ENCODE peak calls at places on chromosomes 13 and 19, in six cellular contexts. Q is body of pancreas, G is breast epithelium, O is stomach, F is IMR-90, K is prostate gland. U is an unnamed sample.
A peak's percentile ranks its signal among the peaks of the same experiment; 100 is the strongest.

GRCh38 chr19:55289117-55289796 is 5.5 kb downstream of the BRSK1 start:
- DNase-seq in G (no peak), F (no peak), Q (no peak), K (no peak), O (no peak), U (no peak)

GRCh38 chr13:30972888-30973377 is 40.5 kb downstream of the TEX26 start:
- DNase-seq in Q (no peak), K (peak; percentile 41), G (no peak), F (peak; percentile 45), O (no peak), U (no peak)

GRCh38 chr19:48874309-48875135 is 2.3 kb downstream of the PPP1R15A start:
- DNase-seq in F (peak; percentile 80), K (no peak), O (peak; percentile 61), Q (peak; percentile 37), G (no peak), U (no peak)

GRCh38 chr13:84118845-84119409 is 236.7 kb upstream of the SLITRK1 start:
- DNase-seq in K (no peak), O (no peak), Q (no peak), G (no peak), F (no peak), U (no peak)

GRCh38 chr13:45398862-45399261 is 19.3 kb downstream of the SLC25A30 start:
- DNase-seq in F (no peak), O (no peak), K (no peak), Q (no peak), G (no peak), U (no peak)

GRCh38 chr13:75871059-75871458 is 234.9 kb downstream of the LMO7 start:
- DNase-seq in O (no peak), F (no peak), G (no peak), Q (no peak), K (no peak), U (no peak)

GRCh38 chr19:49685845-49686332 is 3.5 kb upstream of the ADM5 start:
- DNase-seq in K (no peak), G (no peak), O (no peak), F (no peak), Q (no peak), U (no peak)

GRCh38 chr19:47723573-47723923 is 10.3 kb downstream of the EHD2 start:
- DNase-seq in Q (peak; percentile 89), F (peak; percentile 95), G (no peak), O (peak; percentile 51), K (no peak), U (no peak)

GRCh38 chr13:49439609-49440008 is 4.3 kb downstream of the CAB39L start:
- DNase-seq in G (no peak), Q (no peak), O (no peak), F (no peak), K (no peak), U (no peak)

GRCh38 chr13:66313408-66313807 is 916.7 kb downstream of the PCDH9 start:
- DNase-seq in F (no peak), G (no peak), Q (no peak), O (no peak), K (no peak), U (no peak)

GRCh38 chr19:49111218-49111998 is 2.8 kb upstream of the LIN7B start:
- DNase-seq in K (no peak), F (no peak), O (no peak), Q (no peak), G (no peak), U (no peak)

GRCh38 chr19:8221161-8221560 is 12.0 kb downstream of the CERS4 start:
- DNase-seq in K (peak; percentile 89), Q (no peak), G (peak; percentile 96), F (no peak), O (peak; percentile 60), U (peak; percentile 75)

GRCh38 chr13:113410472-113411201 is 42.7 kb downstream of the ADPRHL1 start:
- DNase-seq in G (no peak), F (peak; percentile 93), O (no peak), Q (no peak), K (no peak), U (peak; percentile 23)

GRCh38 chr19:40674291-40674690 is 16.2 kb downstream of the NUMBL start:
- DNase-seq in G (no peak), F (no peak), K (no peak), O (no peak), Q (no peak), U (no peak)

GRCh38 chr13:114047358-114047881 is 73.5 kb upstream of the C13orf46 start:
- DNase-seq in Q (no peak), O (no peak), K (no peak), G (no peak), F (peak; percentile 43), U (no peak)

GRCh38 chr13:112871742-112872141 is 97.3 kb upstream of the MCF2L start:
- DNase-seq in K (no peak), F (no peak), Q (no peak), G (no peak), O (no peak), U (no peak)

GRCh38 chr19:55486971-55487883 is 1.0 kb upstream of the SSC5D start:
- DNase-seq in K (no peak), O (no peak), Q (no peak), G (no peak), F (peak; percentile 97), U (no peak)

GRCh38 chr13:113166266-113166665 is 7.8 kb downstream of the PROZ start:
- DNase-seq in K (no peak), O (no peak), Q (no peak), G (no peak), F (no peak), U (no peak)

GRCh38 chr13:99941911-99942310 is 29.7 kb downstream of the ZIC5 start:
- DNase-seq in G (no peak), K (no peak), Q (no peak), O (no peak), F (no peak), U (no peak)

GRCh38 chr19:29800086-29800825 is 11.5 kb upstream of the CCNE1 start:
- DNase-seq in O (no peak), G (no peak), K (no peak), F (no peak), Q (no peak), U (no peak)

GRCh38 chr13:73340069-73340468 is 281.3 kb downstream of the KLF5 start:
- DNase-seq in G (no peak), Q (no peak), K (no peak), O (no peak), F (no peak), U (no peak)

GRCh38 chr19:46659151-46660007 is 1.6 kb downstream of the DACT3 start:
- DNase-seq in O (no peak), F (no peak), G (no peak), K (no peak), Q (no peak), U (peak; percentile 60)
- H3K4me3 ChIP-seq in O (peak overlapping the region; percentile 57), F (peak overlapping the region; percentile 64), G (peak overlapping the region; percentile 63), K (peak overlapping the region; percentile 48), Q (no peak overlapping the region), U (peak overlapping the region; percentile 44)

DNA sequence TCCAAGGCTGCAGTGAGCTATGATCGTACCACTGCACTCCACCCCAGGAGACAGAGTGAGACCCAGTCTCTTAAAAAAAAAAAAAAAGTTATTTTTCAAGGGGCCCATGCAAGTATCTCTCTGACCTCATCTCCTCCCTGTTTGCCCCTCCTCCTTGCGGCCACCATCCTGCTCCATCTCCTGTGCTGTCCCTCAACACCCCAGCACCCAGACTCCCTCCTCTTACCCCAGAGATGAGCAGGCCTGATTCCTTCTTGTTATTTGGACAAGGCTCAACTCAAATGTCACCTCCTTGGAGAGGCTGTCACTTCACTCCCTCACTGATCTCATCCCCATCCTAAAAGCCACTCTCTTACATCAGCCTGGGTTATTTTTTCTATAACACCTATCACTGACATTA is 4.4 kb downstream of the RYR1 start:
- DNase-seq in G (no peak), K (no peak), F (no peak), O (no peak), Q (no peak), U (no peak)
- H3K27me3 ChIP-seq in G (no peaks in the 10 kb centered on the region), K (peaks cover 18% of the 10 kb centered on the region), F (peaks cover 18% of the 10 kb centered on the region), O (no peaks in the 10 kb centered on the region), Q (no peaks in the 10 kb centered on the region), U (peaks cover 7% of the 10 kb centered on the region)

DNA sequence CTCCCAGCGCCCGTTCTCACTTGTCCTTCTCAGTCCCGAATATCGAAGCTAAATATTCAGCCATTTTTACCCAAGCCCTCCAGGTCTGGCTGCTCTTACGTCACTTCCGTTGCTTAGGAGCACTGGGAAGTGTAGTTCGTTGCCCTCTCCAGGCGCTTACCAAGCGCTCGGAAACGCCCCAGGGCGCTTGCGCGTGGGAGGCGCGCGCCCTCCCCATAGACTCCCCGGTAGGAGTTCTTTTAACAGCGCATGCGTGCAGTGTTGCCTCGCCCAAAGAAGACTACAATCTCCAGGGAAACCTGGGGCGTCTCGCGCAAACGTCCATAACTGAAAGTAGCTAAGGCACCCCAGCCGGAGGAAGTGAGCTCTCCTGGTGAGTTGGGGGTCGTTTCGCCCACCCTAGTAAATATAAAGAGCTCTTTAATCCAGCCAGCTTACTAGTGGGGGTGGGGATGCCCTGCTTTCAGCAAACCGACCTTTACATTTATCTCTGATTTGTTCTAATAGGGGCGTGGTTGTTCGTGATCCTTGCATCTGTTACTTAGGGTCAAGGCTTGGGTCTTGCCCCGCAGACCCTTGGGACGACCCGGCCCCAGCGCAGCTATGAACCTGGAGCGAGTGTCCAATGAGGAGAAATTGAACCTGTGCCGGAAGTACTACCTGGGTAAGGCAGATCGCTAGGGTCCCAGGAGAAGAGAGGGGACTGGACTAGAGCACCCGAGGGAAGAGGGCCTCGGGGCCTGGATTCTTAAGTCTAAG is at the start of the genes PSENEN and U2AF1L4:
- DNase-seq in G (peak; percentile 97), K (peak; percentile 99), F (peak; percentile 100), Q (peak; percentile 99), O (peak; percentile 98), U (peak; percentile 96)
- TF ChIP-seq POLR2A in G (no peak), K (peak; percentile 56), F (no peak), Q (peak; percentile 63), O (peak; percentile 6), U (no peak)

GRCh38 chr13:28056970-28057712 is 43.2 kb downstream of the FLT3 start:
- DNase-seq in F (no peak), G (no peak), K (no peak), O (no peak), Q (no peak), U (no peak)
- H3K4me3 ChIP-seq in F (no peak overlapping the region), G (no peak overlapping the region), K (no peak overlapping the region), O (no peak overlapping the region), Q (no peak overlapping the region), U (no peak overlapping the region)

GRCh38 chr19:15047680-15048079 is 1.6 kb upstream of the CASP14 start:
- DNase-seq in F (no peak), Q (no peak), O (no peak), K (no peak), G (no peak), U (no peak)
- H3K27me3 ChIP-seq in F (no peaks in the 10 kb centered on the region), Q (no peaks in the 10 kb centered on the region), O (no peaks in the 10 kb centered on the region), K (no peaks in the 10 kb centered on the region), G (no peaks in the 10 kb centered on the region), U (no peaks in the 10 kb centered on the region)

GRCh38 chr19:6464070-6464873 is at the start of gene CRB3:
- DNase-seq in Q (peak; percentile 97), F (no peak), K (peak; percentile 90), G (peak; percentile 93), O (peak; percentile 96), U (peak; percentile 93)

GRCh38 chr19:6465006-6465405 is 935 bp downstream of the CRB3 start:
- DNase-seq in O (peak; percentile 28), G (no peak), Q (no peak), F (no peak), K (no peak), U (no peak)

GRCh38 chr19:6465663-6466062 is 1.6 kb downstream of the CRB3 start:
- DNase-seq in O (no peak), K (no peak), Q (no peak), F (no peak), G (no peak), U (no peak)

GRCh38 chr19:6467384-6467783 is 3.3 kb downstream of the CRB3 start:
- DNase-seq in G (no peak), K (no peak), Q (no peak), O (no peak), F (no peak), U (no peak)

GRCh38 chr19:6466526-6467248 is 2.6 kb downstream of the CRB3 start:
- DNase-seq in Q (no peak), F (no peak), K (no peak), O (no peak), G (no peak), U (no peak)
- TF ChIP-seq POLR2A in Q (no peak), F (no peak), K (no peak), O (no peak), G (no peak), U (no peak)